ENCODE peak calls at places on chromosomes 13 and 19, in ten cellular contexts. W, N, B, D, T, K, S, R, Z and U are unnamed samples.

GRCh38 chr13:114161644-114162532 is 17.2 kb upstream of the CFAP97D2 start:
- DNase-seq in W (no peak), N (no peak), B (no peak), D (no peak), T (no peak), K (no peak), S (no peak), R (peak), Z (peak), U (no peak)

GRCh38 chr19:17394891-17395415 is 957 bp upstream of the CCDC194 start:
- DNase-seq in W (no peak), N (no peak), B (no peak), D (peak), T (peak), K (no peak), S (no peak), R (peak), Z (no peak), U (no peak)

GRCh38 chr13:41588899-41589298 is 131.5 kb downstream of the RGCC start:
- DNase-seq in W (no peak), N (no peak), B (no peak), D (peak), T (peak), K (peak), S (no peak), R (peak), Z (no peak), U (no peak)

GRCh38 chr13:26881154-26881553 is 120.6 kb upstream of the GPR12 start:
- DNase-seq in W (no peak), N (peak), B (no peak), D (no peak), T (peak), K (no peak), S (no peak), R (peak), Z (no peak), U (no peak)

GRCh38 chr13:40271931-40272775 is 394.3 kb downstream of the FOXO1 start:
- DNase-seq in W (no peak), N (no peak), B (no peak), D (peak), T (peak), K (no peak), S (no peak), R (peak), Z (peak), U (peak)

GRCh38 chr13:40940841-40941240 is 78.3 kb downstream of the ELF1 start:
- DNase-seq in W (no peak), N (no peak), B (no peak), D (no peak), T (peak), K (no peak), S (no peak), R (no peak), Z (no peak), U (no peak)

GRCh38 chr19:2059422-2060201 is 8.6 kb upstream of the MKNK2 start:
- DNase-seq in W (peak), N (no peak), B (no peak), D (peak), T (peak), K (peak), S (no peak), R (peak), Z (peak), U (peak)

GRCh38 chr13:33918199-33918932 is 100.4 kb downstream of the RFC3 start:
- DNase-seq in W (no peak), N (no peak), B (no peak), D (peak), T (peak), K (peak), S (no peak), R (peak), Z (no peak), U (no peak)

GRCh38 chr19:43564800-43565199 is 10.5 kb downstream of the XRCC1 start:
- DNase-seq in W (no peak), N (no peak), B (no peak), D (no peak), T (no peak), K (no peak), S (no peak), R (no peak), Z (no peak), U (peak)

GRCh38 chr13:49454388-49455015 is 10.4 kb downstream of the SETDB2 start:
- DNase-seq in W (no peak), N (no peak), B (no peak), D (no peak), T (peak), K (no peak), S (no peak), R (peak), Z (no peak), U (no peak)

GRCh38 chr13:90302113-90302512 is 1045.4 kb upstream of the MIR17HG start:
- DNase-seq in W (no peak), N (no peak), B (no peak), D (no peak), T (peak), K (no peak), S (no peak), R (peak), Z (no peak), U (no peak)

GRCh38 chr13:29716493-29716892 is 121.0 kb upstream of the SLC7A1 start:
- DNase-seq in W (no peak), N (no peak), B (no peak), D (no peak), T (no peak), K (no peak), S (no peak), R (no peak), Z (no peak), U (no peak)

GRCh38 chr19:16927883-16928282 is 39.1 kb downstream of the F2RL3 start:
- DNase-seq in W (no peak), N (no peak), B (no peak), D (no peak), T (no peak), K (no peak), S (no peak), R (no peak), Z (no peak), U (no peak)

GRCh38 chr13:75318138-75318833 is 163.7 kb downstream of the TBC1D4 start:
- DNase-seq in W (no peak), N (no peak), B (no peak), D (no peak), T (no peak), K (no peak), S (no peak), R (no peak), Z (no peak), U (no peak)

GRCh38 chr13:98405107-98405571 is 171.8 kb downstream of the STK24 start:
- DNase-seq in W (peak), N (peak), B (no peak), D (no peak), T (peak), K (no peak), S (no peak), R (no peak), Z (peak), U (peak)

GRCh38 chr19:29532097-29532496 is 6.3 kb downstream of the VSTM2B start:
- DNase-seq in W (no peak), N (no peak), B (no peak), D (no peak), T (no peak), K (no peak), S (no peak), R (no peak), Z (no peak), U (no peak)

GRCh38 chr19:51450730-51451307 is 7.4 kb downstream of the SIGLEC8 start:
- DNase-seq in W (no peak), N (no peak), B (no peak), D (no peak), T (no peak), K (no peak), S (no peak), R (no peak), Z (no peak), U (no peak)

GRCh38 chr13:113458218-113459065 is 5.2 kb upstream of the ADPRHL1 start:
- DNase-seq in W (no peak), N (peak), B (no peak), D (no peak), T (peak), K (no peak), S (no peak), R (peak), Z (no peak), U (no peak)

GRCh38 chr13:47148543-47148942 is 251.7 kb upstream of the HTR2A start:
- DNase-seq in W (no peak), N (no peak), B (no peak), D (no peak), T (peak), K (no peak), S (no peak), R (no peak), Z (no peak), U (no peak)

GRCh38 chr13:42064259-42064658 is 15.8 kb downstream of the DGKH start:
- DNase-seq in W (no peak), N (no peak), B (no peak), D (no peak), T (peak), K (no peak), S (no peak), R (peak), Z (no peak), U (peak)

GRCh38 chr13:75583101-75583500 is 33.5 kb downstream of the UCHL3 start:
- DNase-seq in W (no peak), N (no peak), B (no peak), D (no peak), T (no peak), K (no peak), S (no peak), R (no peak), Z (no peak), U (no peak)

GRCh38 chr19:2982983-2983350 is 5.6 kb downstream of the TLE6 start:
- DNase-seq in W (no peak), N (peak), B (no peak), D (peak), T (peak), K (no peak), S (peak), R (peak), Z (peak), U (peak)

GRCh38 chr19:15264061-15264932 is 32.0 kb upstream of the EPHX3 start:
- DNase-seq in W (peak), N (peak), B (no peak), D (no peak), T (peak), K (no peak), S (no peak), R (peak), Z (peak), U (peak)

GRCh38 chr19:8696993-8697392 is 1.6 kb downstream of the ACTL9 start:
- DNase-seq in W (no peak), N (no peak), B (no peak), D (no peak), T (no peak), K (no peak), S (no peak), R (no peak), Z (no peak), U (no peak)

GRCh38 chr19:51187395-51188226 is 37.3 kb upstream of the CD33 start:
- DNase-seq in W (no peak), N (no peak), B (no peak), D (no peak), T (no peak), K (no peak), S (no peak), R (no peak), Z (no peak), U (no peak)

GRCh38 chr19:32189956-32190706 is 155.3 kb upstream of the ZNF507 start:
- DNase-seq in W (no peak), N (no peak), B (no peak), D (no peak), T (no peak), K (no peak), S (no peak), R (no peak), Z (no peak), U (no peak)

GRCh38 chr19:6801397-6802086 is 29.0 kb downstream of the VAV1 start:
- DNase-seq in W (peak), N (peak), B (no peak), D (no peak), T (peak), K (no peak), S (peak), R (no peak), Z (no peak), U (peak)

GRCh38 chr13:97344250-97345175 is 89.5 kb upstream of the RAP2A start:
- DNase-seq in W (peak), N (peak), B (no peak), D (peak), T (peak), K (no peak), S (no peak), R (peak), Z (peak), U (peak)

GRCh38 chr13:99955747-99956472 is 15.7 kb downstream of the ZIC5 start:
- DNase-seq in W (no peak), N (no peak), B (no peak), D (no peak), T (peak), K (no peak), S (no peak), R (peak), Z (no peak), U (no peak)

GRCh38 chr13:41900918-41901317 is 60.0 kb downstream of the VWA8 start:
- DNase-seq in W (no peak), N (no peak), B (no peak), D (no peak), T (peak), K (no peak), S (no peak), R (peak), Z (no peak), U (no peak)

GRCh38 chr13:23883255-23883654 is 5.9 kb downstream of the MIPEP start:
- DNase-seq in W (no peak), N (no peak), B (no peak), D (no peak), T (no peak), K (no peak), S (no peak), R (no peak), Z (no peak), U (no peak)

GRCh38 chr13:54845351-54845965 is 1816.8 kb downstream of the OLFM4 start:
- DNase-seq in W (no peak), N (no peak), B (no peak), D (no peak), T (no peak), K (no peak), S (no peak), R (no peak), Z (no peak), U (no peak)

GRCh38 chr19:343451-343931 is 1.1 kb downstream of the MIER2 start:
- DNase-seq in W (no peak), N (no peak), B (no peak), D (no peak), T (peak), K (no peak), S (no peak), R (peak), Z (no peak), U (no peak)

GRCh38 chr19:15469513-15470297 is 5.4 kb upstream of the RASAL3 start:
- DNase-seq in W (no peak), N (no peak), B (no peak), D (no peak), T (peak), K (no peak), S (no peak), R (no peak), Z (no peak), U (peak)

GRCh38 chr13:32035701-32036100 is 4.1 kb downstream of the FRY start:
- DNase-seq in W (no peak), N (no peak), B (no peak), D (no peak), T (no peak), K (no peak), S (no peak), R (no peak), Z (no peak), U (no peak)

GRCh38 chr19:14118165-14119051 is 846 bp upstream of the PRKACA start:
- DNase-seq in W (no peak), N (peak), B (no peak), D (peak), T (peak), K (no peak), S (peak), R (peak), Z (peak), U (peak)

GRCh38 chr19:56720281-56720680 is 48.7 kb upstream of the ZNF835 start:
- DNase-seq in W (peak), N (no peak), B (no peak), D (no peak), T (no peak), K (no peak), S (peak), R (no peak), Z (no peak), U (peak)

GRCh38 chr13:48640767-48641166 is 13.0 kb upstream of the CYSLTR2 start:
- DNase-seq in W (no peak), N (no peak), B (no peak), D (no peak), T (no peak), K (no peak), S (no peak), R (no peak), Z (no peak), U (no peak)